ENCODE peak calls at places on chromosomes 6 and 20, in five cellular contexts. B, U, T, E and Z are unnamed samples.

GRCh38 chr20:33925867-33926266 is 67.8 kb upstream of the RALY start:
- DNase-seq in B (no peak), U (no peak), T (no peak), E (peak; percentile 34), Z (no peak)

GRCh38 chr6:159966981-159967380 is 1.9 kb upstream of the IGF2R start:
- DNase-seq in B (no peak), U (no peak), T (no peak), E (no peak), Z (no peak)

GRCh38 chr6:39452306-39452705 is 129.8 kb upstream of the KCNK16 start:
- DNase-seq in B (no peak), U (no peak), T (no peak), E (peak; percentile 78), Z (no peak)

GRCh38 chr6:169669889-169670288 is 31.9 kb downstream of the WDR27 start:
- DNase-seq in B (no peak), U (no peak), T (no peak), E (peak; percentile 30), Z (no peak)

GRCh38 chr20:9363673-9364072 is 150.7 kb upstream of the LAMP5 start:
- DNase-seq in B (no peak), U (no peak), T (no peak), E (no peak), Z (no peak)

GRCh38 chr6:31567531-31568370 is 4.3 kb upstream of the LTA start:
- DNase-seq in B (no peak), U (no peak), T (no peak), E (no peak), Z (no peak)

GRCh38 chr20:2742934-2743559 is 50.5 kb downstream of the EBF4 start:
- DNase-seq in B (peak; percentile 65), U (no peak), T (peak; percentile 62), E (peak; percentile 66), Z (no peak)

GRCh38 chr6:148700713-148701392 is 46.0 kb upstream of the UST start:
- DNase-seq in B (no peak), U (no peak), T (no peak), E (peak; percentile 76), Z (no peak)

GRCh38 chr6:118685823-118686449 is 34.5 kb upstream of the CEP85L start:
- DNase-seq in B (no peak), U (no peak), T (no peak), E (no peak), Z (no peak)

GRCh38 chr20:1737134-1737533 is 79.6 kb upstream of the SIRPG start:
- DNase-seq in B (no peak), U (no peak), T (no peak), E (no peak), Z (no peak)

GRCh38 chr20:8583209-8584106 is 451.4 kb downstream of the PLCB1 start:
- DNase-seq in B (no peak), U (no peak), T (no peak), E (peak; percentile 3), Z (no peak)

GRCh38 chr6:48098923-48099322 is 12.1 kb downstream of the PTCHD4 start:
- DNase-seq in B (no peak), U (no peak), T (no peak), E (no peak), Z (no peak)

GRCh38 chr20:11906626-11907480 is 10.8 kb upstream of the BTBD3 start:
- DNase-seq in B (no peak), U (no peak), T (no peak), E (no peak), Z (no peak)

GRCh38 chr6:26125015-26125690 is 37.9 kb downstream of the HFE start:
- DNase-seq in B (peak; percentile 7), U (no peak), T (no peak), E (peak; percentile 29), Z (no peak)

GRCh38 chr6:21070620-21071019 is 522.9 kb upstream of the SOX4 start:
- DNase-seq in B (no peak), U (no peak), T (no peak), E (no peak), Z (no peak)

GRCh38 chr20:63947638-63948456 is 8.4 kb downstream of the UCKL1 start:
- DNase-seq in B (no peak), U (no peak), T (peak; percentile 23), E (no peak), Z (peak; percentile 34)

GRCh38 chr6:52788478-52788877 is 15.1 kb downstream of the GSTA1 start:
- DNase-seq in B (no peak), U (no peak), T (no peak), E (no peak), Z (no peak)

GRCh38 chr6:138307352-138307751 is 70.4 kb upstream of the SMIM28 start:
- DNase-seq in B (no peak), U (no peak), T (no peak), E (no peak), Z (peak; percentile 64)

GRCh38 chr6:123745877-123746276 is 57.8 kb upstream of the NKAIN2 start:
- DNase-seq in B (no peak), U (no peak), T (no peak), E (peak; percentile 69), Z (no peak)

GRCh38 chr20:20780127-20780822 is 67.8 kb upstream of the RALGAPA2 start:
- DNase-seq in B (no peak), U (no peak), T (no peak), E (no peak), Z (no peak)

GRCh38 chr6:107108201-107108890 is 7.0 kb downstream of the BEND3 start:
- DNase-seq in B (no peak), U (no peak), T (no peak), E (no peak), Z (no peak)

GRCh38 chr6:136846046-136846445 is 23.7 kb downstream of the PEX7 start:
- DNase-seq in B (no peak), U (no peak), T (no peak), E (peak; percentile 57), Z (no peak)

GRCh38 chr20:2771631-2772080 is 28.8 kb downstream of the CPXM1 start:
- DNase-seq in B (no peak), U (no peak), T (no peak), E (no peak), Z (no peak)

GRCh38 chr6:31657406-31658157 is 1.9 kb downstream of the APOM start:
- DNase-seq in B (peak; percentile 29), U (no peak), T (no peak), E (no peak), Z (no peak)

GRCh38 chr6:35311390-35312075 is 13.9 kb downstream of the DEF6 start:
- DNase-seq in B (peak; percentile 49), U (no peak), T (peak; percentile 60), E (no peak), Z (no peak)

GRCh38 chr6:37547564-37548061 is 47.9 kb upstream of the CCDC167 start:
- DNase-seq in B (peak; percentile 12), U (no peak), T (no peak), E (no peak), Z (no peak)

GRCh38 chr6:106939848-106940247 is 34.7 kb downstream of the CD24 start:
- DNase-seq in B (no peak), U (no peak), T (no peak), E (no peak), Z (no peak)

GRCh38 chr20:53773792-53774371 is 180.2 kb upstream of the ZNF217 start:
- DNase-seq in B (no peak), U (no peak), T (no peak), E (peak; percentile 84), Z (peak; percentile 46)